ENCODE peak calls at places on chromosome 17, in six cellular contexts. M is brain microvascular endothelial cell; Y is prostate gland; T is CD8-positive, alpha-beta T cell; S is ovary; D is body of pancreas. N is an unnamed sample. For H3K36me3, the result is how much of the 10 kb centered on the place peaks cover.

GRCh38 chr17:21689604-21690003 is 2.7 kb upstream of the KCNJ18 start:
- DNase-seq in M (peak), Y (no peak), T (no peak), S (no peak), D (peak), N (no peak)

GRCh38 chr17:82819015-82819414 is 20.8 kb downstream of the ZNF750 start:
- DNase-seq in M (no peak), Y (no peak), T (no peak), S (no peak), D (no peak), N (no peak)

GRCh38 chr17:79033741-79034501 is 10.0 kb downstream of the C1QTNF1 start:
- DNase-seq in M (no peak), Y (peak), T (no peak), S (peak), D (no peak), N (no peak)

GRCh38 chr17:2383628-2384167 is 17.2 kb downstream of the MNT start:
- DNase-seq in M (no peak), Y (no peak), T (no peak), S (no peak), D (no peak), N (no peak)

GRCh38 chr17:13931111-13931526 is 138.2 kb upstream of the COX10 start:
- DNase-seq in M (no peak), Y (peak), T (no peak), S (no peak), D (peak), N (peak)

GRCh38 chr17:55416470-55417052 is 5.1 kb downstream of the MMD start:
- DNase-seq in M (no peak), Y (no peak), T (no peak), S (no peak), D (no peak), N (no peak)

GRCh38 chr17:73595068-73595865 is 49.0 kb downstream of the SDK2 start:
- DNase-seq in M (no peak), Y (peak), T (no peak), S (peak), D (no peak), N (peak)

GRCh38 chr17:67376509-67376891 is 581 bp upstream of the PITPNC1 start:
- DNase-seq in M (peak), Y (peak), T (no peak), S (no peak), D (peak), N (no peak)

GRCh38 chr17:37826497-37827115 is 81.7 kb upstream of the HNF1B start:
- DNase-seq in M (no peak), Y (no peak), T (no peak), S (no peak), D (no peak), N (no peak)

GRCh38 chr17:3916013-3916696 is at the start of gene P2RX1:
- DNase-seq in M (no peak), Y (no peak), T (no peak), S (no peak), D (peak), N (peak)

GRCh38 chr17:77697480-77698400 is 260.8 kb upstream of the TNRC6C start:
- DNase-seq in M (no peak), Y (no peak), T (no peak), S (no peak), D (no peak), N (no peak)

GRCh38 chr17:7440823-7441174 is 1.5 kb downstream of the FGF11 start:
- DNase-seq in M (no peak), Y (no peak), T (no peak), S (peak), D (no peak), N (no peak)

GRCh38 chr17:28494445-28495188 is 11.5 kb upstream of the FOXN1 start:
- DNase-seq in M (peak), Y (peak), T (peak), S (peak), D (peak), N (peak)

GRCh38 chr17:31197991-31198390 is 99.0 kb downstream of the OMG start:
- DNase-seq in M (no peak), Y (no peak), T (no peak), S (no peak), D (no peak), N (no peak)

GRCh38 chr17:42706732-42707131 is 24.4 kb downstream of the CNTNAP1 start:
- DNase-seq in M (no peak), Y (no peak), T (peak), S (no peak), D (no peak), N (no peak)

GRCh38 chr17:41824086-41824485 is 11.3 kb downstream of the FKBP10 start:
- DNase-seq in M (no peak), Y (no peak), T (no peak), S (no peak), D (no peak), N (no peak)

GRCh38 chr17:41480136-41480535 is 815 bp downstream of the KRT35 start:
- DNase-seq in M (no peak), Y (no peak), T (no peak), S (no peak), D (no peak), N (no peak)

GRCh38 chr17:7110617-7111306 is 3.9 kb downstream of the ASGR2 start:
- DNase-seq in M (no peak), Y (no peak), T (no peak), S (no peak), D (no peak), N (no peak)

GRCh38 chr17:79926002-79926307 is 86.7 kb upstream of the CBX4 start:
- DNase-seq in M (no peak), Y (no peak), T (no peak), S (no peak), D (no peak), N (no peak)

GRCh38 chr17:37605813-37606505 is 3.3 kb downstream of the SYNRG start:
- DNase-seq in M (no peak), Y (no peak), T (peak), S (no peak), D (peak), N (peak)

GRCh38 chr17:6028294-6028693 is 41.9 kb upstream of the WSCD1 start:
- DNase-seq in M (no peak), Y (no peak), T (no peak), S (no peak), D (no peak), N (no peak)

GRCh38 chr17:6018788-6019187 is 51.4 kb upstream of the WSCD1 start:
- DNase-seq in M (no peak), Y (no peak), T (no peak), S (no peak), D (no peak), N (no peak)

GRCh38 chr17:30389755-30390300 is 11.1 kb downstream of the CPD start:
- DNase-seq in M (no peak), Y (no peak), T (no peak), S (no peak), D (no peak), N (no peak)

GRCh38 chr17:6110592-6110991 is 40.4 kb downstream of the WSCD1 start:
- DNase-seq in M (no peak), Y (no peak), T (no peak), S (no peak), D (no peak), N (peak)

DNA sequence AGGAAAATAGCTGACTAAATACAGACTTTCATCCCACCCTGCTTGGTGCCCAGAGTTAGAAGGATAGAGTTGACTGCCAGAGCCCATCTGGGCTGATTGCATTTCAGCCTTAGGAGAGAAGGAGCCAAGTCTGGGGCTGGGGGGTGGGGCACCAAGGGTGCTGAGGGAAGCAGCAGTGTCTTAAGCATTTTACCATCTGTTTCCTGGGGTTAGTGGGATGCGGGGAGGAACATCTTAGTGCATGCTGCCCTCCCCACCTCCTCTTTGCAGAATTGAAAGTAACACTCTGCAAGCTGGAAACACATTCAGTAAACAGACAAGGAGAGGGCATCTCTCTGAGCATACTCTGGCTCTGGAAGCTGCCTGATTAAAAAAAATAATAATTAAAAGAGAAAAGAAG is 1.5 kb upstream of the ARL5C start:
- DNase-seq in M (no peak), Y (no peak), T (no peak), S (no peak), D (peak), N (no peak)
- TF ChIP-seq CTCF in M (no peak), Y (no peak), T (no peak), S (no peak), D (no peak), N (no peak)

GRCh38 chr17:59642535-59642934 is 22.8 kb downstream of the CLTC start:
- DNase-seq in M (no peak), Y (no peak), T (no peak), S (no peak), D (no peak), N (no peak)
- H3K4me3 ChIP-seq in M (no peak), Y (no peak), T (no peak), S (no peak), D (no peak), N (no peak)

DNA sequence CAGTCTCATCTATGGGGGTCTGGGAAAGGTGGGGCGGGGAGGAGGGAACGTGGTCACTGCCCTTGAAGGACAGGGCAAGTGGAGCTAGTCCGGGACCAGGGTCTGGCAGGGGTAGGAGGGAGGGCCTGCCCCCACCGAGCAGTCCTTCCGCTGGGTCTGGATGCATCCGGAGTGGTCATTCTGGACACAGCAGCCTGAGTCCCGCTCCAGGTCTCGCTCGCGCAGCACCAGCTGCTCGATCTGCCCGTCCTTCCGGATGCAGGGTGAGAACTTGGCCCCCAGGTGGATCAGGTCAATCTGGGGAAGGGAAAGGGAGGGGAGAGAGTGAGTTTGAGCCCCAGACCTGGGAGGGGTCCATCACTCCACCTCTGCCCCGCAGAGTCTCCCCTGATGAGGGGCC is 6.8 kb downstream of the AANAT start:
- DNase-seq in M (no peak), Y (no peak), T (no peak), S (no peak), D (no peak), N (no peak)
- H3K36me3 ChIP-seq in M (under half), Y (under half), T (under half), S (under half), D (under half), N (under half)

GRCh38 chr17:59899099-59899498 is 6.2 kb downstream of the RPS6KB1 start:
- DNase-seq in M (no peak), Y (no peak), T (no peak), S (no peak), D (no peak), N (no peak)
- TF ChIP-seq CTCF in M (peak), Y (no peak), T (no peak), S (no peak), D (no peak), N (no peak)

GRCh38 chr17:40097087-40097486 is 3.3 kb downstream of the NR1D1 start:
- DNase-seq in M (no peak), Y (no peak), T (no peak), S (no peak), D (no peak), N (no peak)

GRCh38 chr17:40095356-40095943 is 4.9 kb downstream of the NR1D1 start:
- DNase-seq in M (no peak), Y (no peak), T (no peak), S (peak), D (peak), N (no peak)

GRCh38 chr17:40097931-40098845 is 2.2 kb downstream of the NR1D1 start:
- DNase-seq in M (no peak), Y (peak), T (no peak), S (peak), D (peak), N (peak)

GRCh38 chr17:40094874-40095273 is 5.5 kb downstream of the NR1D1 start:
- DNase-seq in M (no peak), Y (no peak), T (no peak), S (peak), D (no peak), N (no peak)

DNA sequence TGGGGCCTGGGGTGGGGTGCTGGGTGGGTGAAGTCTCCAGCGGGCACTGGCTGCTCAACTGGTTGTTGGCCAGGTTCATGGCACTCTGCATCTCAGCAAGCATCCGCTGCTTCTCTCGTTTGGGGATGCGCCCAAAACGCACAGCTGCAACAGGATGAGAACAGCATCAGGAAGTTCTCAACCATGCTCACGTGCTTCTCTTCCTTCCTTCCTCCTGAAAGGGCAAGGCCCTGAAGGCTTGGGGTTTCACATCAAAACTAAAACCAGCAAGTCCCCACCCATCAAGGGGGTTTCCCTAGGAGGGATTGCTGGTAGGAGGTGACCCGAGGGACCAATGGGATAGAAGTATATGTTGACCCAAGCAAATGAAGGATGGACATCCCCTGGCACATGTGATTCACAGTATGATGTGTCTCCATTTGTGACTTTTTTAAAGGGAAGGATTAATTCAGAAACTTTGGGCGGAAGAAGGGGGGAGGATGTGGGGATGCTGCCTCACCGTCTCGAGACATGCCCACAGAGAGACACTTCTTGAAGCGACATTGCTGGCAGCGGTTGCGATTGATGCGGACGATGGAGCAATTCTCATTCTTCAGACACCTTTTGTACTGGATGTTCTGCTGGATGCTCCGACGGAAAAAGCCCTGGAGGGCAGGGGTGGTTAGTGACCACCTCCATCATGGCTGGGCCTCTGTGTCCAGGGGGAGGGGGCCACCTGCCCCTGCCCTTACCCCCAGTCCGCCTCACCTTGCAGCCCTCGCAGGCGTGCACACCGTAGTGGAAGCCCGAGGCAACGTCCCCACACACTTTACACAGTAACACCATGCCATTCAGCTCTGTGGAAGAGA is 4.2 kb downstream of the NR1D1 start:
- DNase-seq in M (no peak), Y (no peak), T (peak), S (no peak), D (peak), N (peak)
- H3K4me3 ChIP-seq in M (no peak), Y (no peak), T (peak), S (no peak), D (no peak), N (peak)

GRCh38 chr17:45102856-45103255 is 29.5 kb downstream of the PLCD3 start:
- DNase-seq in M (no peak), Y (no peak), T (no peak), S (no peak), D (no peak), N (no peak)
- H3K36me3 ChIP-seq in M (half or more), Y (under half), T (half or more), S (under half), D (under half), N (under half)

DNA sequence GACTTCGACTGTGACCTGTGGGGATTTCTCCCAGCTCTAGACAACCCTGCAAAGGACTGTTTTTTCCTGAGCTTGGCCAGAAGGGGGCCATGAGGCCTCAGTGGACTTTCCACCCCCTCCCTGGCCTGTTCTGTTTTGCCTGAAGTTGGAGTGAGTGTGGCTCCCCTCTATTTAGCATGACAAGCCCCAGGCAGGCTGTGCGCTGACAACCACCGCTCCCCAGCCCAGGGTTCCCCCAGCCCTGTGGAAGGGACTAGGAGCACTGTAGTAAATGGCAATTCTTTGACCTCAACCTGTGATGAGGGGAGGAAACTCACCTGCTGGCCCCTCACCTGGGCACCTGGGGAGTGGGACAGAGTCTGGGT is 19.3 kb downstream of the NGFR start:
- DNase-seq in M (no peak), Y (no peak), T (no peak), S (no peak), D (no peak), N (no peak)
- TF ChIP-seq CTCF in M (peak), Y (no peak), T (no peak), S (no peak), D (no peak), N (no peak)

GRCh38 chr17:10516065-10516464 is 2.3 kb downstream of the MYH1 start:
- DNase-seq in M (no peak), Y (no peak), T (no peak), S (no peak), D (no peak), N (no peak)

GRCh38 chr17:10513284-10514067 is 4.9 kb downstream of the MYH1 start:
- DNase-seq in M (no peak), Y (peak), T (no peak), S (no peak), D (peak), N (no peak)

GRCh38 chr17:10518271-10519037 is at the start of gene MYH1:
- DNase-seq in M (no peak), Y (no peak), T (no peak), S (no peak), D (no peak), N (no peak)

GRCh38 chr17:10516638-10517037 is 1.7 kb downstream of the MYH1 start:
- DNase-seq in M (no peak), Y (no peak), T (no peak), S (no peak), D (no peak), N (no peak)

DNA sequence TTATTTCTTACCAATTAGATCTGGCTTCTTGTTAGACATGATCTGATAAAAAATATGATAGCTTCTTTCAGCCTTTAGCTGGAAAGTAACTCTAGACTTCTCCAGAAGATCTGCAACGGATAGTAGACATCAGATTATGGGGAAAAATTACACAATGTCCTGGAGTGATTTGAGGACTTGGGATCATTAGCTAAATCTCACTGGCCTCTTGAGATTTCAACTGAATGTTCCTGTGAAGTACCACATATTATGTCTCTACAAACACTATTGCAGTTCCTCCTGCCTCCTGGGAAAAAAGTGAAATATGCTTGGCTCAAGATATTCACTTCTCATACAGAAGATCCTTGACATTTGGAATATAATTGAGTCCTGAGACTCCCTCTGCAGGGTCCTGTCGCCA is 5.5 kb downstream of the MYH1 start:
- DNase-seq in M (no peak), Y (no peak), T (no peak), S (no peak), D (no peak), N (no peak)
- H3K4me3 ChIP-seq in M (no peak), Y (no peak), T (no peak), S (no peak), D (no peak), N (no peak)

N was measured in colonic mucosa.